ENCODE peak calls at places on chromosomes 7 and 10, in ten cellular contexts. Y is breast epithelium, H is transverse colon, Q is testis, R is IMR-90, K is ovary, E is prostate gland, G is heart left ventricle, P is lower leg skin, I is NB4. M is an unnamed sample.
A peak's percentile ranks its signal among the peaks of the same experiment; 100 is the strongest.

GRCh38 chr7:110448918-110449317 is 642.0 kb upstream of the LRRN3 start:
- DNase-seq in E (no peak), H (no peak), K (no peak), R (no peak), I (no peak), Y (no peak), G (no peak), P (no peak), Q (no peak), M (no peak)

GRCh38 chr10:112213098-112213823 is 29.7 kb upstream of the GPAM start:
- DNase-seq in Q (no peak), Y (no peak), G (no peak), K (no peak), H (no peak), I (no peak), P (no peak), E (no peak), R (no peak), M (no peak)

GRCh38 chr7:2403718-2404648 is 572 bp downstream of the CHST12 start:
- DNase-seq in R (peak; percentile 21), P (no peak), H (peak; percentile 46), G (no peak), Q (peak; percentile 42), I (peak; percentile 60), K (peak; percentile 56), Y (no peak), E (no peak), M (peak; percentile 56)

GRCh38 chr7:122327969-122328368 is 23.4 kb upstream of the FEZF1 start:
- DNase-seq in G (no peak), R (no peak), Q (no peak), H (no peak), P (no peak), Y (no peak), I (no peak), E (no peak), K (no peak), M (no peak)

GRCh38 chr7:148575640-148576411 is 14.7 kb upstream of the C7orf33 start:
- DNase-seq in Y (peak; percentile 59), G (peak; percentile 73), Q (peak; percentile 85), E (peak; percentile 62), H (peak; percentile 68), R (peak; percentile 41), P (peak; percentile 74), I (peak; percentile 82), K (peak; percentile 56), M (peak; percentile 64)

GRCh38 chr7:126720232-126720631 is 532.5 kb downstream of the GRM8 start:
- DNase-seq in G (no peak), Y (no peak), E (no peak), I (no peak), H (no peak), R (no peak), P (no peak), Q (no peak), K (no peak), M (no peak)

GRCh38 chr10:42983595-42983990 is 93.3 kb upstream of the RET start:
- DNase-seq in E (no peak), Q (no peak), H (no peak), K (peak; percentile 6), Y (no peak), I (no peak), P (no peak), R (no peak), G (no peak), M (no peak)

GRCh38 chr7:131327049-131327625 is 539 bp upstream of the MKLN1 start:
- DNase-seq in K (no peak), Q (peak; percentile 70), R (peak; percentile 79), I (peak; percentile 67), E (peak; percentile 54), G (peak; percentile 56), Y (no peak), H (peak; percentile 50), P (peak; percentile 47), M (peak; percentile 50)

GRCh38 chr7:117982071-117983055 is 109.1 kb upstream of the CTTNBP2 start:
- DNase-seq in P (no peak), I (peak; percentile 36), K (no peak), Q (no peak), Y (no peak), R (no peak), H (peak; percentile 15), E (no peak), G (no peak), M (no peak)

GRCh38 chr10:62112325-62112724 is 156.3 kb downstream of the RTKN2 start:
- DNase-seq in K (no peak), E (no peak), Y (no peak), H (no peak), P (no peak), R (no peak), Q (no peak), G (no peak), I (no peak), M (no peak)

GRCh38 chr7:139842414-139843210 is 13.5 kb downstream of the TBXAS1 start:
- DNase-seq in G (no peak), E (no peak), I (peak; percentile 62), R (peak; percentile 62), Q (no peak), H (no peak), K (no peak), P (no peak), Y (no peak), M (no peak)
- H3K4me3 ChIP-seq in G (no peak overlapping the region), E (no peak overlapping the region), I (no peak overlapping the region), R (no peak overlapping the region), Q (no peak overlapping the region), H (no peak overlapping the region), K (no peak overlapping the region), P (no peak overlapping the region), Y (no peak overlapping the region), M (no peak overlapping the region)

DNA sequence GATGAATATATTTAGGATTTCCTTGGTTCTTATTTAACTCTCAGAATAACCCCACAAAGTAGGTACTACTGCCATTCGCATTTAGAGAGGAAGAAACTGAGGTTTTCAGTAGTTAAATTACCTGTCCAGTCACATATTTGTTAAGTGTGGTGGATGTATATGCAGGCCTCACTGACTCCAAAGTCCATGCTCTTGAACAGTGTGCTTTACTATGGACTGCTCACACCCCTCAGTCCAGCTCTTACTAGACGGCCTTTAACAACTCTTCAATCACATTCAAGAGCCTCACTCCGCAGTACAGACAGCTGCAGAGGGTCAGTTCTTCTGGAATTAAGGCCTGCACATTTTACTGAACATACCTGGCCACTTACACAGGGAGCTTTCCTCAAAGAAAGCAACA is 36.2 kb downstream of the ZNF248 start:
- DNase-seq in G (no peak), P (no peak), Q (no peak), H (no peak), E (no peak), Y (no peak), R (no peak), K (no peak), I (no peak), M (no peak)
- TF ChIP-seq CTCF in G (no peak), P (no peak), Q (no peak), H (no peak), E (no peak), Y (no peak), R (no peak), K (no peak), I (no peak), M (no peak)

DNA sequence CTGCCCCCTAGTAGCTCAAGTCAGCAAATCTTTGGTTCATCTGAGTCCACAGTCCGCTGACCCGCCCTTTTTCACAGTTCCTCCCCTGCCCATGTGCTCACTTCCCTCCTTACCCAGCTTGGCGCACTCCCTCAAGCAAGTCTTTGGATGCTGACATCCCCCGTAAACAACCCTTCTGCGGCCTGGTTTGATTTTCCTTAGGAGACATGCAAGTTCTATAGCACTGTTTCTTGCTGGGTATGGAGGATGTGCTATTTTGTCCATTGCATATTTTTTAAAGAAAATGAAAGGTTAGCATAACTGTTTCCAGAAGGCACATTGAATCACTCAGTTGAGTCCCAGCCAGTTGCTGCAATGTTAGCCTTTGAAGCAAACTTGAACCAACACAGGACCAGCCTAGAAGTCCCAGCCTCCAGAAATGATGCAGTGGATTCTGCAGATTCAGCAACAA is 38.2 kb downstream of the HTRA1 start:
- DNase-seq in Q (no peak), E (no peak), I (no peak), G (no peak), Y (no peak), K (no peak), P (peak; percentile 59), R (peak; percentile 65), H (peak; percentile 26), M (no peak)
- TF ChIP-seq POLR2A in Q (no peak), E (no peak), I (no peak), G (no peak), Y (no peak), K (no peak), P (no peak), R (no peak), H (no peak), M (no peak)

GRCh38 chr10:50993817-50994251 is 80.5 kb upstream of the PRKG1 start:
- DNase-seq in H (no peak), P (no peak), Y (no peak), R (peak; percentile 89), Q (no peak), E (no peak), G (no peak), K (no peak), I (no peak), M (peak; percentile 61)
- H3K4me3 ChIP-seq in H (no peak overlapping the region), P (no peak overlapping the region), Y (peak overlapping the region; percentile 63), R (peak overlapping the region; percentile 82), Q (peak overlapping the region; percentile 71), E (no peak overlapping the region), G (peak overlapping the region; percentile 75), K (peak overlapping the region; percentile 25), I (no peak overlapping the region), M (no peak overlapping the region)

GRCh38 chr7:132895231-132895630 is 186.7 kb downstream of the CHCHD3 start:
- DNase-seq in Y (no peak), P (no peak), G (no peak), E (no peak), I (peak; percentile 42), K (no peak), R (no peak), H (no peak), Q (no peak), M (no peak)

GRCh38 chr7:132904209-132904608 is 177.7 kb downstream of the CHCHD3 start:
- DNase-seq in Q (no peak), Y (no peak), I (no peak), H (no peak), G (no peak), K (no peak), R (no peak), P (no peak), E (no peak), M (no peak)

GRCh38 chr7:132901241-132901640 is 180.6 kb downstream of the CHCHD3 start:
- DNase-seq in E (no peak), Y (no peak), K (no peak), G (no peak), Q (no peak), P (no peak), H (no peak), R (no peak), I (no peak), M (no peak)

GRCh38 chr7:132897093-132897492 is 184.8 kb downstream of the CHCHD3 start:
- DNase-seq in G (no peak), I (no peak), Q (no peak), K (no peak), E (no peak), Y (no peak), R (no peak), H (no peak), P (no peak), M (no peak)

GRCh38 chr7:132899833-132900232 is 182.1 kb downstream of the CHCHD3 start:
- DNase-seq in E (no peak), I (peak; percentile 19), P (no peak), G (no peak), K (no peak), H (no peak), Y (no peak), R (no peak), Q (no peak), M (no peak)
- TF ChIP-seq CTCF in E (no peak), I (no peak), P (no peak), G (no peak), K (no peak), H (no peak), Y (no peak), R (no peak), Q (no peak), M (no peak)

GRCh38 chr10:72637398-72637857 is 11.5 kb upstream of the MICU1 start:
- DNase-seq in G (no peak), Q (peak; percentile 21), Y (no peak), E (no peak), I (peak; percentile 83), K (no peak), H (peak; percentile 16), R (peak; percentile 78), P (peak; percentile 21), M (no peak)
- TF ChIP-seq POLR2A in G (no peak), Q (no peak), Y (no peak), E (no peak), I (no peak), K (no peak), H (no peak), R (no peak), P (no peak), M (no peak)